ENCODE peak calls at places on chromosome 1, in four cellular contexts. O is CD8-positive, alpha-beta memory T cell; C is EL; N is activated CD4-positive, alpha-beta T cell treated with anti-CD3 and anti-CD28 coated beads, Interleukin-2, amount 50 U/mL, for 4 hours. I is an unnamed sample.
A peak's percentile ranks its signal among the peaks of the same experiment; 100 is the strongest.

GRCh38 chr1:228332797-228333738 is 73.6 kb downstream of the TRIM11 start:
- DNase-seq in O (no peak), C (no peak), N (no peak), I (no peak)

GRCh38 chr1:13587256-13588030 is 3.8 kb downstream of the PDPN start:
- DNase-seq in O (no peak), C (no peak), N (no peak), I (peak; percentile 57)

GRCh38 chr1:109547412-109548320 is 749 bp upstream of the GNAI3 start:
- DNase-seq in O (no peak), C (peak; percentile 28), N (no peak), I (peak; percentile 13)

GRCh38 chr1:55195523-55196233 is 19.5 kb downstream of the USP24 start:
- DNase-seq in O (no peak), C (peak; percentile 30), N (no peak), I (no peak)

GRCh38 chr1:185409345-185409744 is 92.3 kb upstream of the IVNS1ABP start:
- DNase-seq in O (no peak), C (no peak), N (no peak), I (no peak)

GRCh38 chr1:205933672-205934618 is 9.3 kb downstream of the SLC26A9 start:
- DNase-seq in O (no peak), C (peak; percentile 80), N (no peak), I (peak; percentile 75)

GRCh38 chr1:8867878-8868567 is 10.5 kb downstream of the ENO1 start:
- DNase-seq in O (no peak), C (no peak), N (no peak), I (no peak)

GRCh38 chr1:89652373-89652772 is 19.5 kb downstream of the LRRC8C start:
- DNase-seq in O (no peak), C (no peak), N (no peak), I (no peak)

GRCh38 chr1:78483903-78484302 is 6.9 kb upstream of the PTGFR start:
- DNase-seq in O (no peak), C (peak; percentile 78), N (no peak), I (peak; percentile 4)

GRCh38 chr1:18230840-18231239 is 123.2 kb downstream of the IGSF21 start:
- DNase-seq in O (no peak), C (no peak), N (no peak), I (no peak)

GRCh38 chr1:223670458-223671159 is 5.1 kb upstream of the CAPN8 start:
- DNase-seq in O (no peak), C (peak; percentile 42), N (no peak), I (peak; percentile 20)

GRCh38 chr1:15244813-15245212 is 2.2 kb upstream of the FHAD1 start:
- DNase-seq in O (no peak), C (no peak), N (no peak), I (no peak)

GRCh38 chr1:243411472-243411871 is 155.6 kb downstream of the SDCCAG8 start:
- DNase-seq in O (no peak), C (no peak), N (no peak), I (no peak)

GRCh38 chr1:73907051-73907450 is 290.9 kb downstream of the LRRIQ3 start:
- DNase-seq in O (no peak), C (no peak), N (no peak), I (no peak)

GRCh38 chr1:100350787-100351094 is 1.6 kb upstream of the CDC14A start:
- DNase-seq in O (no peak), C (no peak), N (no peak), I (no peak)

I was measured in astrocyte.